ENCODE peak calls at places on chromosomes 13 and 19, in six cellular contexts. One of them, this sample, is unnamed.

GRCh38 chr13:51552027-51552426 is 32.2 kb upstream of the WDFY2 start:
- DNase-seq in CD8-positive, alpha-beta memory T cell: no peak
- DNase-seq in activated naive CD8-positive, alpha-beta T cell treated with anti-CD3 and anti-CD28 coated beads for 36 hours: no peak
- DNase-seq in aorta: no peak
- DNase-seq in NCI-H187 treated with DMSO at 0.1 percent for 48 hours: no peak
- DNase-seq in NCI-H2081: no peak
- DNase-seq in this sample: no peak

GRCh38 chr13:32938907-32939306 is 77.3 kb upstream of the KL start:
- DNase-seq in CD8-positive, alpha-beta memory T cell: no peak
- DNase-seq in activated naive CD8-positive, alpha-beta T cell treated with anti-CD3 and anti-CD28 coated beads for 36 hours: no peak
- DNase-seq in aorta: no peak
- DNase-seq in NCI-H187 treated with DMSO at 0.1 percent for 48 hours: no peak
- DNase-seq in NCI-H2081: no peak
- DNase-seq in this sample: no peak

GRCh38 chr13:100339411-100339935 is 249.1 kb downstream of the GGACT start:
- DNase-seq in CD8-positive, alpha-beta memory T cell: no peak
- DNase-seq in activated naive CD8-positive, alpha-beta T cell treated with anti-CD3 and anti-CD28 coated beads for 36 hours: no peak
- DNase-seq in aorta: no peak
- DNase-seq in NCI-H187 treated with DMSO at 0.1 percent for 48 hours: no peak
- DNase-seq in NCI-H2081: no peak
- DNase-seq in this sample: no peak

GRCh38 chr13:98174321-98174720 is 2.7 kb downstream of the RNF113B start:
- DNase-seq in CD8-positive, alpha-beta memory T cell: no peak
- DNase-seq in activated naive CD8-positive, alpha-beta T cell treated with anti-CD3 and anti-CD28 coated beads for 36 hours: no peak
- DNase-seq in aorta: no peak
- DNase-seq in NCI-H187 treated with DMSO at 0.1 percent for 48 hours: no peak
- DNase-seq in NCI-H2081: no peak
- DNase-seq in this sample: no peak

GRCh38 chr13:97120976-97121375 is 101.2 kb upstream of the MBNL2 start:
- DNase-seq in CD8-positive, alpha-beta memory T cell: no peak
- DNase-seq in activated naive CD8-positive, alpha-beta T cell treated with anti-CD3 and anti-CD28 coated beads for 36 hours: no peak
- DNase-seq in aorta: no peak
- DNase-seq in NCI-H187 treated with DMSO at 0.1 percent for 48 hours: no peak
- DNase-seq in NCI-H2081: no peak
- DNase-seq in this sample: no peak

GRCh38 chr19:11767633-11768133 is 883 bp downstream of the ZNF441 start:
- DNase-seq in CD8-positive, alpha-beta memory T cell: no peak
- DNase-seq in activated naive CD8-positive, alpha-beta T cell treated with anti-CD3 and anti-CD28 coated beads for 36 hours: peak
- DNase-seq in aorta: peak
- DNase-seq in NCI-H187 treated with DMSO at 0.1 percent for 48 hours: no peak
- DNase-seq in NCI-H2081: no peak
- DNase-seq in this sample: no peak

GRCh38 chr13:33746867-33747266 is 71.1 kb upstream of the RFC3 start:
- DNase-seq in CD8-positive, alpha-beta memory T cell: no peak
- DNase-seq in activated naive CD8-positive, alpha-beta T cell treated with anti-CD3 and anti-CD28 coated beads for 36 hours: no peak
- DNase-seq in aorta: no peak
- DNase-seq in NCI-H187 treated with DMSO at 0.1 percent for 48 hours: no peak
- DNase-seq in NCI-H2081: no peak
- DNase-seq in this sample: no peak

GRCh38 chr19:54188224-54188871 is 1.0 kb downstream of the MBOAT7 start:
- DNase-seq in CD8-positive, alpha-beta memory T cell: peak
- DNase-seq in activated naive CD8-positive, alpha-beta T cell treated with anti-CD3 and anti-CD28 coated beads for 36 hours: peak
- DNase-seq in aorta: peak
- DNase-seq in NCI-H187 treated with DMSO at 0.1 percent for 48 hours: no peak
- DNase-seq in NCI-H2081: no peak
- DNase-seq in this sample: no peak

GRCh38 chr19:47032171-47032811 is 12.7 kb downstream of the NPAS1 start:
- DNase-seq in CD8-positive, alpha-beta memory T cell: peak
- DNase-seq in activated naive CD8-positive, alpha-beta T cell treated with anti-CD3 and anti-CD28 coated beads for 36 hours: peak
- DNase-seq in aorta: no peak
- DNase-seq in NCI-H187 treated with DMSO at 0.1 percent for 48 hours: no peak
- DNase-seq in NCI-H2081: peak
- DNase-seq in this sample: peak

GRCh38 chr19:3506384-3507340 is 551 bp downstream of the FZR1 start:
- DNase-seq in CD8-positive, alpha-beta memory T cell: peak
- DNase-seq in activated naive CD8-positive, alpha-beta T cell treated with anti-CD3 and anti-CD28 coated beads for 36 hours: peak
- DNase-seq in aorta: peak
- DNase-seq in NCI-H187 treated with DMSO at 0.1 percent for 48 hours: no peak
- DNase-seq in NCI-H2081: no peak
- DNase-seq in this sample: no peak

GRCh38 chr19:44777715-44778347 is at the start of gene CBLC:
- DNase-seq in CD8-positive, alpha-beta memory T cell: no peak
- DNase-seq in activated naive CD8-positive, alpha-beta T cell treated with anti-CD3 and anti-CD28 coated beads for 36 hours: no peak
- DNase-seq in aorta: no peak
- DNase-seq in NCI-H187 treated with DMSO at 0.1 percent for 48 hours: no peak
- DNase-seq in NCI-H2081: peak
- DNase-seq in this sample: no peak

GRCh38 chr13:24022568-24022967 is 125.3 kb upstream of the C1QTNF9B start:
- DNase-seq in CD8-positive, alpha-beta memory T cell: no peak
- DNase-seq in activated naive CD8-positive, alpha-beta T cell treated with anti-CD3 and anti-CD28 coated beads for 36 hours: no peak
- DNase-seq in aorta: no peak
- DNase-seq in NCI-H187 treated with DMSO at 0.1 percent for 48 hours: no peak
- DNase-seq in NCI-H2081: no peak
- DNase-seq in this sample: no peak

GRCh38 chr13:28047784-28048388 is 52.5 kb downstream of the FLT3 start:
- DNase-seq in CD8-positive, alpha-beta memory T cell: no peak
- DNase-seq in activated naive CD8-positive, alpha-beta T cell treated with anti-CD3 and anti-CD28 coated beads for 36 hours: no peak
- DNase-seq in aorta: no peak
- DNase-seq in NCI-H187 treated with DMSO at 0.1 percent for 48 hours: no peak
- DNase-seq in NCI-H2081: no peak
- DNase-seq in this sample: no peak

GRCh38 chr19:4174212-4174894 is 8.0 kb downstream of the SIRT6 start:
- DNase-seq in CD8-positive, alpha-beta memory T cell: no peak
- DNase-seq in activated naive CD8-positive, alpha-beta T cell treated with anti-CD3 and anti-CD28 coated beads for 36 hours: no peak
- DNase-seq in aorta: no peak
- DNase-seq in NCI-H187 treated with DMSO at 0.1 percent for 48 hours: no peak
- DNase-seq in NCI-H2081: no peak
- DNase-seq in this sample: no peak

GRCh38 chr19:41746593-41747227 is 8.6 kb upstream of the CEACAM6 start:
- DNase-seq in CD8-positive, alpha-beta memory T cell: peak
- DNase-seq in activated naive CD8-positive, alpha-beta T cell treated with anti-CD3 and anti-CD28 coated beads for 36 hours: peak
- DNase-seq in aorta: no peak
- DNase-seq in NCI-H187 treated with DMSO at 0.1 percent for 48 hours: peak
- DNase-seq in NCI-H2081: peak
- DNase-seq in this sample: peak

GRCh38 chr19:46785054-46785979 is 3.1 kb downstream of the SLC1A5 start:
- DNase-seq in CD8-positive, alpha-beta memory T cell: no peak
- DNase-seq in activated naive CD8-positive, alpha-beta T cell treated with anti-CD3 and anti-CD28 coated beads for 36 hours: no peak
- DNase-seq in aorta: no peak
- DNase-seq in NCI-H187 treated with DMSO at 0.1 percent for 48 hours: no peak
- DNase-seq in NCI-H2081: no peak
- DNase-seq in this sample: no peak

GRCh38 chr13:96540656-96541055 is 450.7 kb downstream of the HS6ST3 start:
- DNase-seq in CD8-positive, alpha-beta memory T cell: no peak
- DNase-seq in activated naive CD8-positive, alpha-beta T cell treated with anti-CD3 and anti-CD28 coated beads for 36 hours: no peak
- DNase-seq in aorta: no peak
- DNase-seq in NCI-H187 treated with DMSO at 0.1 percent for 48 hours: no peak
- DNase-seq in NCI-H2081: no peak
- DNase-seq in this sample: no peak

GRCh38 chr19:37905936-37906867 is at the start of gene WDR87:
- DNase-seq in CD8-positive, alpha-beta memory T cell: peak
- DNase-seq in activated naive CD8-positive, alpha-beta T cell treated with anti-CD3 and anti-CD28 coated beads for 36 hours: peak
- DNase-seq in aorta: peak
- DNase-seq in NCI-H187 treated with DMSO at 0.1 percent for 48 hours: no peak
- DNase-seq in NCI-H2081: peak
- DNase-seq in this sample: peak

GRCh38 chr19:8973501-8974091 is 36.6 kb downstream of the MUC16 start:
- DNase-seq in CD8-positive, alpha-beta memory T cell: no peak
- DNase-seq in activated naive CD8-positive, alpha-beta T cell treated with anti-CD3 and anti-CD28 coated beads for 36 hours: no peak
- DNase-seq in aorta: no peak
- DNase-seq in NCI-H187 treated with DMSO at 0.1 percent for 48 hours: no peak
- DNase-seq in NCI-H2081: no peak
- DNase-seq in this sample: no peak

GRCh38 chr19:46489445-46490272 is 6.0 kb downstream of the PNMA8B start:
- DNase-seq in CD8-positive, alpha-beta memory T cell: no peak
- DNase-seq in activated naive CD8-positive, alpha-beta T cell treated with anti-CD3 and anti-CD28 coated beads for 36 hours: peak
- DNase-seq in aorta: peak
- DNase-seq in NCI-H187 treated with DMSO at 0.1 percent for 48 hours: no peak
- DNase-seq in NCI-H2081: no peak
- DNase-seq in this sample: no peak

GRCh38 chr19:30276312-30276884 is 95.8 kb upstream of the ZNF536 start:
- DNase-seq in CD8-positive, alpha-beta memory T cell: no peak
- DNase-seq in activated naive CD8-positive, alpha-beta T cell treated with anti-CD3 and anti-CD28 coated beads for 36 hours: no peak
- DNase-seq in aorta: no peak
- DNase-seq in NCI-H187 treated with DMSO at 0.1 percent for 48 hours: no peak
- DNase-seq in NCI-H2081: no peak
- DNase-seq in this sample: no peak

GRCh38 chr13:74203576-74203975 is 69.4 kb upstream of the KLF12 start:
- DNase-seq in CD8-positive, alpha-beta memory T cell: no peak
- DNase-seq in activated naive CD8-positive, alpha-beta T cell treated with anti-CD3 and anti-CD28 coated beads for 36 hours: no peak
- DNase-seq in aorta: no peak
- DNase-seq in NCI-H187 treated with DMSO at 0.1 percent for 48 hours: no peak
- DNase-seq in NCI-H2081: no peak
- DNase-seq in this sample: no peak